ENCODE peak calls at places on chromosome 11, in nine cellular contexts. J is A549, C is H9, P is PC-9, F is Karpas-422, H is keratinocyte, K is mesenchymal stem cell, E is fibroblast of lung, D is neuronal stem cell. V is an unnamed sample. For H3K4me1, the result is how much of the 10 kb centered on the place peaks cover.

GRCh38 chr11:36672815-36673450 is 74.9 kb upstream of the RAG2 start:
- DNase-seq in J (no peak), C (no peak), P (no peak), F (peak), H (peak), K (peak), E (peak), D (no peak), V (peak)

GRCh38 chr11:128503231-128503991 is 83.9 kb downstream of the ETS1 start:
- DNase-seq in J (no peak), C (no peak), P (no peak), F (peak), H (peak), K (peak), E (peak), D (no peak), V (no peak)

GRCh38 chr11:130467116-130467990 is 18.9 kb downstream of the ADAMTS15 start:
- DNase-seq in J (no peak), C (no peak), P (no peak), F (no peak), H (no peak), K (no peak), E (no peak), D (no peak), V (no peak)

GRCh38 chr11:66722745-66723651 is 6.0 kb downstream of the SPTBN2 start:
- DNase-seq in J (no peak), C (no peak), P (no peak), F (no peak), H (no peak), K (no peak), E (no peak), D (no peak), V (no peak)

GRCh38 chr11:206516-207212 is 535 bp downstream of the BET1L start:
- DNase-seq in J (peak), C (no peak), P (no peak), F (peak), H (no peak), K (peak), E (no peak), D (peak), V (peak)

GRCh38 chr11:106552694-106553203 is 465.5 kb downstream of the GUCY1A2 start:
- DNase-seq in J (no peak), C (peak), P (no peak), F (peak), H (no peak), K (no peak), E (no peak), D (no peak), V (no peak)

GRCh38 chr11:74147199-74147929 is 23.4 kb downstream of the C2CD3 start:
- DNase-seq in J (no peak), C (no peak), P (peak), F (no peak), H (no peak), K (peak), E (peak), D (no peak), V (no peak)

GRCh38 chr11:69209936-69210659 is 54.4 kb downstream of the SMIM38 start:
- DNase-seq in J (no peak), C (no peak), P (peak), F (no peak), H (no peak), K (peak), E (no peak), D (no peak), V (no peak)

GRCh38 chr11:113873241-113873626 is 2.1 kb downstream of the USP28 start:
- DNase-seq in J (no peak), C (no peak), P (no peak), F (no peak), H (no peak), K (peak), E (peak), D (no peak), V (no peak)

GRCh38 chr11:59615132-59615636 is 390 bp downstream of the OSBP start:
- DNase-seq in J (peak), C (peak), P (peak), F (peak), H (no peak), K (peak), E (peak), D (no peak), V (peak)

DNA sequence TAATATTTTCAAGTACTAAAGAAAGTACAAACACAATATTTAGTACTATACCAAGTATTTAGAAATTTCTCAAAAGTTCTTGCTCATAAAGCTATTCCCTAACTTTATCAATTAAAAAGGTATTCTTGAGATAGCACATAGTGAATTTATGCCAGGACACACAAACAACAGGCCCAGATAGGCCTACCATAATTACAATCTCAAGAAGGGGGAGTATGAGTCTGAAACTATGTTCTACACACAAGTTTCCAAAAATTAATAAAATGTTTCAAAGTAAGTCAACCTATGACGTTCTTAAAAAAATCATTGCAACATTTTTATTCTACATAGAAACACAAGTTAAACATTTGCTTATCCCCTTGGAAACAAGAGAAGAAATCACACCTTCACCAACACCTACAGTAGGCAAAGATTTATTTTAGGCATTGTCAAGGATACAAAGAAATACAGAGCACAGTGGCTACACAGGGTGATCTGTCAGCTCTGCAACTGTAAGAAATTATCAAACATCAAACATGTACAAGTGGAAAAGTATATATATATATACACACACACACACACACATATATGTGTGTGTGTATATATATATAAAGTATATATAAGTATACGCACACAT is 843.9 kb upstream of the CCDC90B start:
- DNase-seq in J (no peak), C (no peak), P (no peak), F (no peak), H (no peak), K (no peak), E (no peak), D (no peak), V (no peak)
- H3K4me2 ChIP-seq in J (no peak), C (no peak), P (no peak), F (no peak), H (no peak), K (no peak), E (no peak), D (no peak), V (no peak)

GRCh38 chr11:3942160-3942955 is 86.9 kb downstream of the STIM1 start:
- DNase-seq in J (no peak), C (no peak), P (no peak), F (no peak), H (no peak), K (no peak), E (no peak), D (no peak), V (peak)
- H3K4me1 ChIP-seq in J (under half), C (under half), P (under half), F (under half), H (under half), K (under half), E (under half), D (under half), V (under half)

DNA sequence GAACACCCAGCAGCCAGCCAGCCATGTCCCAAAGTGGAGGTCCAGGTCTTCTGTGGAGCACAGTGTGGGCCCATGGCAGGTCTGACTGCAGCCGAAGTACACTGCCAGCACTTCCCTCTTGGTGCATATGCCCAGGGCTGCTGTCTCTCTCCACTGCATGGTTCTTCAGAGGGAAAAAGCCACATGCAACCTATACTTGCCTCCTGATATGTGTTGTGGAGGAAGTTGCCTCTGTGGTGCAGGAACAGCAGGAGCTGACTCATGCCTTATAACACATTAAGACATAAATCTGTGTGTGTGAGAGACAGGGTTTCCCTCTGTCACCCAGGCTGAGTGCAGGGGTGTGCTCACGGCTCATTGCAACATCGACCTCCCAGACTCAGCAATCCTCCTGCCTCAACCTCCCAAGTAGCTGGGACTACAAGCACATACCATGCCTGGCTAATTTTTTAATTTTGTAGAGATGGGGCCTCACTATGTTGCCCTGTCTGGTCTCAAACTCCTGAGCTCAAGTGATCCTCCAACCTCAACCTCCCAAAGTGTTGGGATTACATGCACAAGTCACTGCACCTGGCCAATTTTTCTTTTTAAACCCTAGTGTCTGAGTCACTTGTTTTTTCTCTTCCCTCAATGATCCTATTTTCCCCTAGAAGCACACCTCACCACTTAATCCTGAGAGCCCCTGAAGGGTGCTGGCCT is 98.8 kb downstream of the MPPED2 start:
- DNase-seq in J (no peak), C (no peak), P (no peak), F (no peak), H (no peak), K (peak), E (no peak), D (no peak), V (no peak)
- H3K27ac ChIP-seq in J (no peak), C (no peak), P (no peak), F (no peak), H (no peak), K (no peak), E (no peak), D (no peak), V (no peak)

GRCh38 chr11:19735512-19735911 is 22.9 kb downstream of the NAV2 start:
- DNase-seq in J (no peak), C (no peak), P (no peak), F (no peak), H (no peak), K (no peak), E (peak), D (no peak), V (no peak)
- H3K4me2 ChIP-seq in J (no peak), C (no peak), P (no peak), F (no peak), H (no peak), K (no peak), E (no peak), D (no peak), V (no peak)

GRCh38 chr11:65565624-65566453 is 4.4 kb upstream of the ZNRD2 start:
- DNase-seq in J (no peak), C (no peak), P (no peak), F (peak), H (no peak), K (no peak), E (peak), D (no peak), V (no peak)
- H3K4me1 ChIP-seq in J (under half), C (under half), P (under half), F (under half), H (under half), K (under half), E (under half), D (under half), V (under half)